ENCODE peak calls at places on chromosome 13, in seven cellular contexts. H, N, D, T, U, P and F are unnamed samples.

GRCh38 chr13:24764276-24764630 is 284 bp downstream of the RNF17 start:
- DNase-seq in H (no peak), T (no peak), N (no peak), P (no peak), D (no peak), U (no peak), F (no peak)

GRCh38 chr13:37752156-37752555 is 117.4 kb downstream of the TRPC4 start:
- DNase-seq in N (no peak), U (no peak), H (no peak), P (no peak), T (no peak), D (no peak), F (no peak)

GRCh38 chr13:98214707-98215106 is 37.6 kb upstream of the RNF113B start:
- DNase-seq in N (no peak), U (no peak), T (no peak), P (no peak), H (no peak), D (no peak), F (no peak)

GRCh38 chr13:25906211-25906661 is 145.6 kb downstream of the SHISA2 start:
- DNase-seq in N (no peak), T (no peak), H (no peak), D (no peak), P (no peak), U (no peak), F (no peak)

GRCh38 chr13:55576389-55576788 is 1564.3 kb upstream of the PRR20A start:
- DNase-seq in N (no peak), H (no peak), D (no peak), U (no peak), T (no peak), P (no peak), F (no peak)

GRCh38 chr13:30510091-30510490 is 44.4 kb upstream of the HMGB1 start:
- DNase-seq in N (no peak), P (no peak), U (no peak), T (no peak), D (no peak), H (no peak), F (no peak)

GRCh38 chr13:73717632-73718031 is 416.6 kb downstream of the KLF12 start:
- DNase-seq in T (no peak), P (peak), H (no peak), D (no peak), N (peak), U (no peak), F (peak)

GRCh38 chr13:44273991-44274810 is 99.4 kb upstream of the SERP2 start:
- DNase-seq in H (no peak), U (no peak), N (peak), D (no peak), P (peak), T (no peak), F (peak)

GRCh38 chr13:42101821-42102580 is 53.6 kb downstream of the DGKH start:
- DNase-seq in U (no peak), P (no peak), D (no peak), H (no peak), T (no peak), N (no peak), F (no peak)

GRCh38 chr13:21402586-21403307 is 56.4 kb downstream of the ZDHHC20 start:
- DNase-seq in D (no peak), N (no peak), P (peak), T (peak), H (no peak), U (no peak), F (no peak)

GRCh38 chr13:99404005-99404755 is 97.0 kb upstream of the GPR183 start:
- DNase-seq in D (no peak), T (peak), U (no peak), H (no peak), N (no peak), P (no peak), F (no peak)

GRCh38 chr13:30110301-30111070 is 196.9 kb downstream of the KATNAL1 start:
- DNase-seq in D (no peak), P (no peak), N (no peak), T (no peak), U (no peak), H (no peak), F (no peak)

GRCh38 chr13:110642291-110642981 is 27.1 kb downstream of the NAXD start:
- DNase-seq in N (no peak), H (no peak), T (no peak), U (no peak), P (no peak), D (no peak), F (no peak)

GRCh38 chr13:110639935-110640334 is 24.6 kb downstream of the NAXD start:
- DNase-seq in P (no peak), U (no peak), N (no peak), D (no peak), T (no peak), H (no peak), F (no peak)

GRCh38 chr13:110638814-110639806 is 23.8 kb downstream of the NAXD start:
- DNase-seq in D (no peak), T (no peak), N (no peak), P (no peak), U (no peak), H (no peak), F (no peak)

GRCh38 chr13:110641055-110642015 is 26.0 kb downstream of the NAXD start:
- DNase-seq in D (no peak), N (no peak), H (no peak), T (no peak), U (no peak), P (peak), F (no peak)

GRCh38 chr13:110640591-110641029 is 25.3 kb downstream of the NAXD start:
- DNase-seq in U (no peak), D (no peak), T (no peak), N (no peak), H (no peak), P (peak), F (no peak)
- H3K4me3 ChIP-seq in U (no peak), D (no peak), T (no peak), N (no peak), H (no peak), P (no peak), F (no peak)

GRCh38 chr13:23749288-23749880 is 139.8 kb downstream of the MIPEP start:
- DNase-seq in U (no peak), T (no peak), H (no peak), P (no peak), D (no peak), N (no peak), F (no peak)
- H3K4me3 ChIP-seq in U (no peak), T (no peak), H (no peak), P (no peak), D (no peak), N (no peak), F (no peak)

DNA sequence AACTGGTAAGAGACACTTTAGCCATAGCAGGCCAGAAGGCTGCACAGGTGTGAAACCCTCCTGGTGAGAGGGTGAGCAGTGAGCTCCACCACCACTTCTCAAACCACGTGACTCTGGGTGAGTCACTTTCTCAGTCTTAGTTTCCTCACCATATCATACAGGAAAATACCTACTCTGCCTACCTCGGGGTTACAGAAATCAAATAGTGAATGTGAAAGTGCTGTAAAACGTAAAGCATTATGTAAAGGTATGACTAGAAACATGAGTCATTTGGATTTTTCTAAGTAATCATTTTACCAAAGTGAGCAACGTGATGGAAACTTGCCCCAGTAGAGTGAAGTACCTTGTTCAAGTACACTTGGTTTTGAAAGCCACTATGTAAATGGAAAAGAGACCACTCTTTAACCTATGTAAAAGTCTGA is 40.4 kb downstream of the USP12 start:
- DNase-seq in T (no peak), H (no peak), N (peak), D (peak), P (no peak), U (no peak), F (no peak)
- H3K4me3 ChIP-seq in T (no peak), H (no peak), N (no peak), D (no peak), P (no peak), U (no peak), F (no peak)

DNA sequence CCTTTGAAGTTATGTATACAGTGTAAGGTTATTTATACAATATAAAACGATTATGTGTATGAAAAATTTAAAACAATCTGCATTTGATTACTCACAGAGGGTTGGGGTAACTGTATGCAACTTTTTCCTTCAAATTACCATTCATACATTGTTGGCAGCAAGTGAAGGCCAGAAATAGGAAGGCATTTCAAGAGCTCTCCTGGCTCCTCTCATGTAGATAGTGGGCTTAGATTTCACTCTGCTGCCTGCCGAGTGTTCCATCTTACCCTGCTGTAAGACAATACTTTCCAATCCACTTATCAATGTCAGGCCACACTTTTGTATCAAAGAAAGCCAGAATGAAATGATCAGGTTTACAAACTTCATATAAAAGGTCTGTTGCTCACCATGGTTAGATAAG is 245.2 kb downstream of the DNAJC15 start:
- DNase-seq in D (no peak), U (no peak), P (no peak), H (peak), T (no peak), N (no peak), F (no peak)
- H3K4me3 ChIP-seq in D (no peak), U (no peak), P (no peak), H (no peak), T (no peak), N (no peak), F (no peak)

GRCh38 chr13:50514249-50514648 is 329.2 kb downstream of the DLEU7 start:
- DNase-seq in H (no peak), D (no peak), N (no peak), U (no peak), T (no peak), P (no peak), F (no peak)

GRCh38 chr13:50509771-50510441 is 333.6 kb downstream of the DLEU7 start:
- DNase-seq in H (no peak), P (no peak), U (no peak), T (no peak), N (no peak), D (no peak), F (no peak)

GRCh38 chr13:50513528-50513863 is 330.0 kb downstream of the DLEU7 start:
- DNase-seq in N (no peak), D (no peak), H (no peak), U (no peak), P (no peak), T (no peak), F (no peak)

GRCh38 chr13:50511877-50512332 is 331.6 kb downstream of the DLEU7 start:
- DNase-seq in H (no peak), N (peak), T (peak), P (no peak), D (no peak), U (no peak), F (peak)

GRCh38 chr13:50512602-50513527 is 330.6 kb downstream of the DLEU7 start:
- DNase-seq in U (peak), P (peak), N (peak), D (no peak), H (peak), T (peak), F (peak)
- H3K4me3 ChIP-seq in U (peak), P (peak), N (peak), D (peak), H (no peak), T (peak), F (peak)

GRCh38 chr13:114035583-114036501 is 62.0 kb upstream of the C13orf46 start:
- DNase-seq in T (no peak), N (no peak), U (no peak), D (no peak), H (peak), P (peak), F (no peak)
- H3K4me3 ChIP-seq in T (no peak), N (no peak), U (no peak), D (no peak), H (no peak), P (no peak), F (no peak)

GRCh38 chr13:112058519-112058873 is 8.5 kb upstream of the SOX1 start:
- DNase-seq in U (no peak), H (no peak), N (no peak), P (no peak), T (no peak), D (no peak), F (peak)
- H3K4me3 ChIP-seq in U (no peak), H (no peak), N (no peak), P (no peak), T (no peak), D (no peak), F (no peak)

GRCh38 chr13:40812102-40812501 is 22.7 kb downstream of the SLC25A15 start:
- DNase-seq in T (no peak), N (no peak), D (no peak), U (no peak), P (no peak), H (no peak), F (no peak)
- H3K4me3 ChIP-seq in T (no peak), N (no peak), D (no peak), U (no peak), P (no peak), H (no peak), F (no peak)

GRCh38 chr13:113533441-113533840 is 42.9 kb upstream of the DCUN1D2 start:
- DNase-seq in N (no peak), U (peak), D (no peak), H (no peak), P (peak), T (no peak), F (no peak)
- H3K4me3 ChIP-seq in N (no peak), U (no peak), D (no peak), H (no peak), P (no peak), T (no peak), F (no peak)